ENCODE peak calls at places on chromosomes 16 and 17, in four cellular contexts. P is CD8-positive, alpha-beta T cell; X is foreskin fibroblast; N is PC-9. Q is an unnamed sample.

GRCh38 chr17:5078106-5079028 is at the start of gene ZFP3:
- DNase-seq in P (peak), X (peak), N (peak), Q (peak)

GRCh38 chr17:79075433-79075805 is 795 bp downstream of the ENGASE start:
- DNase-seq in P (no peak), X (no peak), N (no peak), Q (no peak)

GRCh38 chr17:50111687-50112655 is 16.8 kb downstream of the PDK2 start:
- DNase-seq in P (no peak), X (no peak), N (no peak), Q (no peak)

GRCh38 chr17:35175638-35176415 is 18.4 kb downstream of the SLC35G3 start:
- DNase-seq in P (no peak), X (no peak), N (no peak), Q (no peak)

GRCh38 chr16:5062790-5063765 is 2.7 kb downstream of the C16orf89 start:
- DNase-seq in P (no peak), X (no peak), N (no peak), Q (no peak)

GRCh38 chr16:7330709-7331108 is 1.9 kb upstream of the RBFOX1 start:
- DNase-seq in P (no peak), X (no peak), N (no peak), Q (no peak)

GRCh38 chr16:27538508-27538907 is 11.2 kb downstream of the GTF3C1 start:
- DNase-seq in P (no peak), X (no peak), N (no peak), Q (no peak)

GRCh38 chr17:77829871-77830799 is 128.4 kb upstream of the TNRC6C start:
- DNase-seq in P (no peak), X (peak), N (no peak), Q (no peak)

GRCh38 chr16:62149646-62150045 is 113.4 kb upstream of the CDH8 start:
- DNase-seq in P (no peak), X (no peak), N (no peak), Q (no peak)

GRCh38 chr16:67928147-67928546 is 3.5 kb downstream of the CTRL start:
- DNase-seq in P (peak), X (no peak), N (no peak), Q (no peak)

GRCh38 chr16:30416624-30417298 is 9.4 kb downstream of the ZNF771 start:
- DNase-seq in P (no peak), X (no peak), N (no peak), Q (no peak)

GRCh38 chr16:30421010-30421409 is 8.8 kb downstream of the DCTPP1 start:
- DNase-seq in P (no peak), X (no peak), N (no peak), Q (no peak)

GRCh38 chr16:30416047-30416603 is 8.7 kb downstream of the ZNF771 start:
- DNase-seq in P (no peak), X (no peak), N (no peak), Q (no peak)

GRCh38 chr16:30418350-30419181 is 11.2 kb downstream of the ZNF771 start:
- DNase-seq in P (no peak), X (no peak), N (no peak), Q (no peak)

GRCh38 chr16:30417447-30418349 is 10.3 kb downstream of the ZNF771 start:
- DNase-seq in P (peak), X (peak), N (peak), Q (peak)
- TF ChIP-seq CTCF in P (no peak), X (no peak), N (no peak), Q (no peak)

DNA sequence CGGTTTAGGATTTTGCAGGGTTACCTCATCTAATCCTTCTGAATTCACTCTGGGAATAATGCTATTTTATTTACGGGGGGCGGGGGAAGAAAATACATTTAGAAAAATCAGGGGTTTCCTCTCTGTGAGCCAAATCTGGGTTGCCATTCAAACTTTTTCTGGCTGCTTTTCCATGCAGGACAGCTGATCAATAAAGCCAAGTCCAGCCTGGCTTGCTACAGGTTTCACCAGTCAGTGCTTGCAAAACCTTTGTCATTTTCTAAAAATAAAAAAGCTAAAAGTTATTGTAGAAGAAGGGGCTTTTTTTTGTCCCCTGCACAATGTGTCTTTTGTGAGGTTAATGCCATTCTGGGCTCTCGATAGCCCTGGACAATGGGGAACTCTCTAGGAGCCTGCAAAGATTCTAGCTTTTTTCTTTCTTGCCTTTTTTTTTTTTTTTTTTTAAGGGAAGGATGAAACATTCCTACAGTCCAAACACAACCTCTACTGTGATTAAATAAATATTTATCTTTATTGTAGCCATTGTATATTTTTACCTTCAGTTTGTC is 13.1 kb upstream of the ZFHX3 start:
- DNase-seq in P (no peak), X (no peak), N (no peak), Q (no peak)
- H3K4me3 ChIP-seq in P (no peak), X (no peak), N (no peak), Q (no peak)

GRCh38 chr16:56281256-56281805 is 90.0 kb downstream of the GNAO1 start:
- DNase-seq in P (no peak), X (no peak), N (no peak), Q (no peak)
- TF ChIP-seq CTCF in P (no peak), X (peak), N (peak), Q (peak)

GRCh38 chr16:46845952-46846351 is 15.0 kb upstream of the C16orf87 start:
- DNase-seq in P (no peak), X (no peak), N (no peak), Q (no peak)

GRCh38 chr16:46839986-46840443 is 9.0 kb upstream of the C16orf87 start:
- DNase-seq in P (no peak), X (no peak), N (no peak), Q (no peak)

GRCh38 chr16:46842192-46842895 is 11.4 kb upstream of the C16orf87 start:
- DNase-seq in P (no peak), X (no peak), N (no peak), Q (no peak)

GRCh38 chr16:46844771-46845170 is 13.8 kb upstream of the C16orf87 start:
- DNase-seq in P (no peak), X (no peak), N (no peak), Q (no peak)

DNA sequence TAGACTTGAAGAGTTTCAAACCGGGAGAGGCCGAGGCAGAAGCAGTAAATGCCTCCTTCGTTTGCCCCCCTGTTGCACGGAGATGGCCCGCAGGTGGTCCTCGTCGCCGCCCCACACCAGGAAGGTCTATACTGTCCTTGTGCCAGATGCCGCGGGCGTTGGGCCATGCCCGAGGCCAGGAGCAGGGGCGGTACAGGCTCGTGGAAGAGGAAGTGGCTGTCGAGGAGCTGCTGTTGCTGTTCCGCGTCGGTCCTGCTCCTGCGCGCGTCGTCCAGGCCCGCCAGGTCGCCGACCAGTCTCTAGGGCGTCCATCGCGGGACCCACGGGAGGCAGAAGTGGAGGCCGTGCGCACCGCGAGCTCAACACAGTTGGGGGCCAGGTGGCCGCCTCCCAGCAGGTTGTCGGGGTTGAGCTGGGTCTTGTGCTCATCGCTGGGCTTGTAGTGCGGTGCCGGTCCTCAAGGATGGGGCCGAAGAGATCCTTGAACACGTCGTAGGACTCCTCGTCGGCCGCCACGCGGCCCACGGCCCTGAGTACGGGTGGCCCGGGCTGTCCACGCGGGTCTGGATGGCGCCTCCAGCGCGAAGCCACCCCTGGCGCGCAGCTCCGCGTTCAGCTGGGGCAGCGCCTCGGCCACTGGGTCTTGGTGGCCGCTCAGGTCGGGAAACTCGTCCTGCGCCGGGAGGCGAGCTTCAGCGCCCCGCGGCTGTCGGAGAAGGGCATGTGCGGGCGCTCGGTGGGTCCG is 13.1 kb upstream of the C16orf87 start:
- DNase-seq in P (no peak), X (no peak), N (no peak), Q (no peak)
- H3K4me3 ChIP-seq in P (no peak), X (no peak), N (no peak), Q (no peak)

DNA sequence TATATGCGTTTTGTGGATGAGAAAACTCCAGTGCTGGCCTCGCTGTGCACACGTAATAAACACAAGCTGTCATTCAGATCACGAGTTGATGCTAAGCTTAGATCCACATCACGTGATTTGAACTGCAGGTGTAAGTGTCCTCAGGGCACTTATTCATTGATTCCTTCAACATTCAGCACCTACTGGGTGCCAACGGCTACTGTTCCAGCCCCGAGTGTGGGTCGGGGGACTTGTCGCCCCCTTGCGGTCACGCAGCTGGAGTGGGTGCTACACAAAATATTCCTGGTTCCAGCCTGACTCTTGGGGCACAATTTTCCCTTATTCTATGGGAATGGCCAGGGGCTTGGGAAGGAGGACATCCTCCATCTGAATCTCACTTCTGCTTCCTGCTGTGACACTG is 29.9 kb upstream of the GINS2 start:
- DNase-seq in P (no peak), X (no peak), N (no peak), Q (no peak)
- TF ChIP-seq CTCF in P (no peak), X (peak), N (no peak), Q (peak)

Q was measured in GM12864.